ENCODE peak calls at places on chromosomes 6 and 20, in ten cellular contexts. One of them, this sample, is unnamed. For H3K4me1, the result is how much of the 10 kb centered on the place peaks cover.

GRCh38 chr6:10837692-10837996 is 695 bp downstream of the MAK start:
- DNase-seq in GM12878: no peak
- DNase-seq in ovary: no peak
- DNase-seq in breast epithelium: no peak
- DNase-seq in cardiac muscle cell: peak
- DNase-seq in lung: no peak
- DNase-seq in A549: no peak
- DNase-seq in kidney: no peak
- DNase-seq in PC-3: peak
- DNase-seq in tibial artery: no peak
- DNase-seq in this sample: no peak

GRCh38 chr20:60000271-60001026 is 42.2 kb downstream of the CDH26 start:
- DNase-seq in A549: no peak
- DNase-seq in breast epithelium: no peak
- DNase-seq in GM12878: no peak
- DNase-seq in cardiac muscle cell: no peak
- DNase-seq in lung: no peak
- DNase-seq in kidney: no peak
- DNase-seq in PC-3: peak
- DNase-seq in ovary: no peak
- DNase-seq in tibial artery: no peak
- DNase-seq in this sample: no peak

GRCh38 chr6:108835218-108835850 is 12.9 kb upstream of the ARMC2 start:
- DNase-seq in lung: peak
- DNase-seq in cardiac muscle cell: peak
- DNase-seq in GM12878: peak
- DNase-seq in breast epithelium: peak
- DNase-seq in ovary: peak
- DNase-seq in PC-3: peak
- DNase-seq in tibial artery: peak
- DNase-seq in kidney: peak
- DNase-seq in A549: peak
- DNase-seq in this sample: peak

GRCh38 chr6:56023829-56024228 is 148.4 kb upstream of the BMP5 start:
- DNase-seq in breast epithelium: no peak
- DNase-seq in PC-3: no peak
- DNase-seq in cardiac muscle cell: no peak
- DNase-seq in ovary: no peak
- DNase-seq in A549: no peak
- DNase-seq in GM12878: no peak
- DNase-seq in lung: no peak
- DNase-seq in kidney: no peak
- DNase-seq in tibial artery: no peak
- DNase-seq in this sample: no peak

GRCh38 chr20:22775671-22776139 is 191.3 kb upstream of the FOXA2 start:
- DNase-seq in PC-3: peak
- DNase-seq in A549: peak
- DNase-seq in tibial artery: no peak
- DNase-seq in lung: no peak
- DNase-seq in breast epithelium: no peak
- DNase-seq in ovary: no peak
- DNase-seq in kidney: no peak
- DNase-seq in GM12878: no peak
- DNase-seq in cardiac muscle cell: peak
- DNase-seq in this sample: no peak

GRCh38 chr20:8373579-8373978 is 241.5 kb downstream of the PLCB1 start:
- DNase-seq in breast epithelium: no peak
- DNase-seq in cardiac muscle cell: no peak
- DNase-seq in PC-3: no peak
- DNase-seq in A549: no peak
- DNase-seq in tibial artery: no peak
- DNase-seq in kidney: no peak
- DNase-seq in GM12878: no peak
- DNase-seq in lung: no peak
- DNase-seq in ovary: no peak
- DNase-seq in this sample: no peak

GRCh38 chr6:81767163-81768000 is 14.9 kb upstream of the TENT5A start:
- DNase-seq in GM12878: no peak
- DNase-seq in A549: peak
- DNase-seq in kidney: no peak
- DNase-seq in cardiac muscle cell: peak
- DNase-seq in lung: no peak
- DNase-seq in PC-3: peak
- DNase-seq in breast epithelium: peak
- DNase-seq in ovary: no peak
- DNase-seq in tibial artery: no peak
- DNase-seq in this sample: no peak

GRCh38 chr6:161151660-161152526 is 122.0 kb downstream of the AGPAT4 start:
- DNase-seq in breast epithelium: no peak
- DNase-seq in ovary: no peak
- DNase-seq in kidney: no peak
- DNase-seq in tibial artery: no peak
- DNase-seq in cardiac muscle cell: no peak
- DNase-seq in A549: no peak
- DNase-seq in lung: no peak
- DNase-seq in GM12878: no peak
- DNase-seq in PC-3: no peak
- DNase-seq in this sample: no peak

GRCh38 chr6:76594109-76594508 is 521.6 kb upstream of the IMPG1 start:
- DNase-seq in lung: no peak
- DNase-seq in breast epithelium: no peak
- DNase-seq in PC-3: no peak
- DNase-seq in GM12878: no peak
- DNase-seq in kidney: no peak
- DNase-seq in tibial artery: no peak
- DNase-seq in cardiac muscle cell: no peak
- DNase-seq in A549: no peak
- DNase-seq in ovary: no peak
- DNase-seq in this sample: no peak

GRCh38 chr6:14792118-14792955 is 453.5 kb upstream of the JARID2 start:
- DNase-seq in lung: no peak
- DNase-seq in ovary: no peak
- DNase-seq in PC-3: peak
- DNase-seq in GM12878: no peak
- DNase-seq in breast epithelium: no peak
- DNase-seq in kidney: no peak
- DNase-seq in tibial artery: no peak
- DNase-seq in cardiac muscle cell: no peak
- DNase-seq in A549: no peak
- DNase-seq in this sample: no peak

GRCh38 chr20:2519115-2519815 is 10.6 kb upstream of the ZNF343 start:
- DNase-seq in PC-3: no peak
- DNase-seq in kidney: no peak
- DNase-seq in tibial artery: no peak
- DNase-seq in lung: no peak
- DNase-seq in ovary: no peak
- DNase-seq in breast epithelium: no peak
- DNase-seq in cardiac muscle cell: peak
- DNase-seq in GM12878: no peak
- DNase-seq in A549: no peak
- DNase-seq in this sample: no peak

GRCh38 chr6:46053034-46053933 is 37.6 kb upstream of the CLIC5 start:
- DNase-seq in cardiac muscle cell: peak
- DNase-seq in ovary: no peak
- DNase-seq in PC-3: no peak
- DNase-seq in A549: no peak
- DNase-seq in GM12878: no peak
- DNase-seq in kidney: no peak
- DNase-seq in breast epithelium: no peak
- DNase-seq in tibial artery: peak
- DNase-seq in lung: peak
- DNase-seq in this sample: no peak

GRCh38 chr6:28896505-28897392 is 27.0 kb downstream of the TRIM27 start:
- DNase-seq in kidney: peak
- DNase-seq in GM12878: no peak
- DNase-seq in cardiac muscle cell: peak
- DNase-seq in ovary: peak
- DNase-seq in breast epithelium: peak
- DNase-seq in PC-3: peak
- DNase-seq in A549: peak
- DNase-seq in tibial artery: peak
- DNase-seq in lung: peak
- DNase-seq in this sample: peak

GRCh38 chr6:136719280-136720044 is 72.8 kb downstream of the MAP3K5 start:
- DNase-seq in ovary: no peak
- DNase-seq in kidney: no peak
- DNase-seq in PC-3: no peak
- DNase-seq in tibial artery: no peak
- DNase-seq in breast epithelium: no peak
- DNase-seq in cardiac muscle cell: no peak
- DNase-seq in GM12878: peak
- DNase-seq in lung: no peak
- DNase-seq in A549: no peak
- DNase-seq in this sample: no peak
- H3K4me1 ChIP-seq in ovary: under half
- H3K4me1 ChIP-seq in kidney: under half
- H3K4me1 ChIP-seq in PC-3: under half
- H3K4me1 ChIP-seq in tibial artery: under half
- H3K4me1 ChIP-seq in breast epithelium: under half
- H3K4me1 ChIP-seq in cardiac muscle cell: under half
- H3K4me1 ChIP-seq in GM12878: under half
- H3K4me1 ChIP-seq in lung: under half
- H3K4me1 ChIP-seq in A549: under half
- H3K4me1 ChIP-seq in this sample: under half

GRCh38 chr6:170223718-170224693 is 66.9 kb downstream of the DLL1 start:
- DNase-seq in A549: no peak
- DNase-seq in kidney: peak
- DNase-seq in lung: no peak
- DNase-seq in ovary: peak
- DNase-seq in GM12878: no peak
- DNase-seq in tibial artery: no peak
- DNase-seq in PC-3: no peak
- DNase-seq in cardiac muscle cell: no peak
- DNase-seq in breast epithelium: no peak
- DNase-seq in this sample: no peak

GRCh38 chr6:170226647-170227046 is 64.2 kb downstream of the DLL1 start:
- DNase-seq in A549: no peak
- DNase-seq in PC-3: no peak
- DNase-seq in ovary: peak
- DNase-seq in tibial artery: no peak
- DNase-seq in breast epithelium: no peak
- DNase-seq in GM12878: no peak
- DNase-seq in lung: no peak
- DNase-seq in kidney: peak
- DNase-seq in cardiac muscle cell: no peak
- DNase-seq in this sample: no peak

GRCh38 chr6:170222498-170223471 is 68.1 kb downstream of the DLL1 start:
- DNase-seq in lung: no peak
- DNase-seq in breast epithelium: peak
- DNase-seq in PC-3: peak
- DNase-seq in tibial artery: peak
- DNase-seq in cardiac muscle cell: no peak
- DNase-seq in GM12878: no peak
- DNase-seq in ovary: peak
- DNase-seq in kidney: peak
- DNase-seq in A549: no peak
- DNase-seq in this sample: no peak

GRCh38 chr6:170225852-170226417 is 64.9 kb downstream of the DLL1 start:
- DNase-seq in kidney: peak
- DNase-seq in cardiac muscle cell: no peak
- DNase-seq in lung: no peak
- DNase-seq in tibial artery: no peak
- DNase-seq in PC-3: no peak
- DNase-seq in A549: no peak
- DNase-seq in breast epithelium: peak
- DNase-seq in GM12878: no peak
- DNase-seq in ovary: peak
- DNase-seq in this sample: no peak

GRCh38 chr6:170224694-170225660 is 65.9 kb downstream of the DLL1 start:
- DNase-seq in cardiac muscle cell: no peak
- DNase-seq in breast epithelium: peak
- DNase-seq in lung: no peak
- DNase-seq in A549: no peak
- DNase-seq in ovary: peak
- DNase-seq in kidney: peak
- DNase-seq in GM12878: no peak
- DNase-seq in tibial artery: no peak
- DNase-seq in PC-3: peak
- DNase-seq in this sample: no peak
- H3K4me1 ChIP-seq in cardiac muscle cell: under half
- H3K4me1 ChIP-seq in breast epithelium: under half
- H3K4me1 ChIP-seq in lung: under half
- H3K4me1 ChIP-seq in A549: under half
- H3K4me1 ChIP-seq in ovary: under half
- H3K4me1 ChIP-seq in kidney: under half
- H3K4me1 ChIP-seq in GM12878: under half
- H3K4me1 ChIP-seq in tibial artery: under half
- H3K4me1 ChIP-seq in PC-3: under half
- H3K4me1 ChIP-seq in this sample: under half

GRCh38 chr6:43733471-43734293 is 36.3 kb upstream of the VEGFA start:
- DNase-seq in tibial artery: no peak
- DNase-seq in PC-3: no peak
- DNase-seq in A549: no peak
- DNase-seq in kidney: no peak
- DNase-seq in breast epithelium: no peak
- DNase-seq in GM12878: peak
- DNase-seq in lung: no peak
- DNase-seq in cardiac muscle cell: no peak
- DNase-seq in ovary: no peak
- DNase-seq in this sample: peak
- H3K4me1 ChIP-seq in tibial artery: under half
- H3K4me1 ChIP-seq in PC-3: under half
- H3K4me1 ChIP-seq in A549: under half
- H3K4me1 ChIP-seq in kidney: under half
- H3K4me1 ChIP-seq in breast epithelium: under half
- H3K4me1 ChIP-seq in GM12878: under half
- H3K4me1 ChIP-seq in lung: under half
- H3K4me1 ChIP-seq in cardiac muscle cell: under half
- H3K4me1 ChIP-seq in ovary: under half
- H3K4me1 ChIP-seq in this sample: under half

DNA sequence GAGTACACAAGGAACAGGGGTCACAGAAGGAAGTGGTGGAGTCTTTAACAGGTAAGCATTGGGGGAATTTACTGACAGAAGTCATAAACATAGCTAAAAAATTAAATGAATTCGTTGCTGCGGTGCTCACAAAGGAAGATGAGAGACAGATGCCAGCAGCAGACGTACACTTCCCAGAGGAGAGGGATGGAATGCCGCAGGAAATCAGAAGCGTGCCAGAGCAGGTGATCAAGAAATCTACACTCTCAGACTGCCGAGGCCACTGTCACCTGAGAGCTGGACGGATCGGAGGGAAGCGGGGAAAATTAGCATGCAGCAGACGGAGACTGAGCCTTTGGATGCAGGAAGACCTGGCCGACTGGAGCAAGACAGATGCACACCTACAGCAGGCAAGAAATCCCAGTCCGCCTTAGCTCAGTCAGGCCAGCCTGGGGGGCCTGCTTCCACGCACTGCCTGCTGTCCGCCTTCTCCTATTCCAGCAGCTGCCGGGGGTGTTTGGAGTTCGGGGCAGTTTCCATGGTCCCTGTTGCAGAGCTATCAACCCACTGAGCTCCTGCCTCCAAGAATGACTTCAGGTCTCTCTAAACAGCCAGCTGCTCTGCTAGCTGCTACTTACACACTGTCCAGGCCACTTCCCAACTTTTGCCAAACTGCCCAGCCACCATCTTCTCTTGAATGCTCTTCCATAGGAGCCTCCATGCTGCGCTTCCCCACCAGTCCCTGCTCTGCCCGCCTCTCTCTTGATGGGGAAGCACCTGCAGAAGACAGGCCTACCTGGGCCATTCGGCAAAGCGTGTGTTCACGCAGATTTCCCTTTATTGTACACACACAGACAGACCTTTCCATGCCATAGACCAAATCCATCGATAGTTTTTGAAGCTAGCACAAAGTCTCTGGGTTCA is 368.4 kb downstream of the ZFAND3 start:
- DNase-seq in lung: no peak
- DNase-seq in breast epithelium: no peak
- DNase-seq in tibial artery: no peak
- DNase-seq in kidney: no peak
- DNase-seq in cardiac muscle cell: no peak
- DNase-seq in GM12878: no peak
- DNase-seq in ovary: no peak
- DNase-seq in PC-3: no peak
- DNase-seq in A549: no peak
- DNase-seq in this sample: no peak
- H3K4me1 ChIP-seq in lung: under half
- H3K4me1 ChIP-seq in breast epithelium: under half
- H3K4me1 ChIP-seq in tibial artery: under half
- H3K4me1 ChIP-seq in kidney: under half
- H3K4me1 ChIP-seq in cardiac muscle cell: under half
- H3K4me1 ChIP-seq in GM12878: under half
- H3K4me1 ChIP-seq in ovary: under half
- H3K4me1 ChIP-seq in PC-3: under half
- H3K4me1 ChIP-seq in A549: under half
- H3K4me1 ChIP-seq in this sample: under half